ENCODE peak calls at places on chromosomes 4 and X, in four cellular contexts. One of them, this sample, is unnamed.

GRCh38 chr4:113255628-113256027 is 206.2 kb downstream of the ANK2 start:
- ATAC-seq in right cardiac atrium: no peak
- ATAC-seq in aorta: no peak
- ATAC-seq in right lobe of liver: no peak
- ATAC-seq in this sample: no peak

GRCh38 chrX:69428216-69428615 is 75.9 kb upstream of the NALF2 start:
- ATAC-seq in right cardiac atrium: no peak
- ATAC-seq in aorta: no peak
- ATAC-seq in right lobe of liver: no peak
- ATAC-seq in this sample: no peak

GRCh38 chr4:181959121-181959520 is 284.1 kb upstream of the TENM3 start:
- ATAC-seq in right cardiac atrium: no peak
- ATAC-seq in aorta: no peak
- ATAC-seq in right lobe of liver: no peak
- ATAC-seq in this sample: no peak

GRCh38 chr4:878796-879729 is 53.1 kb downstream of the GAK start:
- ATAC-seq in right cardiac atrium: no peak
- ATAC-seq in aorta: no peak
- ATAC-seq in right lobe of liver: no peak
- ATAC-seq in this sample: no peak

GRCh38 chr4:152109585-152110509 is 349.0 kb upstream of the GATB start:
- ATAC-seq in right cardiac atrium: peak; percentile 55
- ATAC-seq in aorta: no peak
- ATAC-seq in right lobe of liver: peak; percentile 66
- ATAC-seq in this sample: no peak

GRCh38 chrX:50876551-50876950 is 34.0 kb upstream of the BMP15 start:
- ATAC-seq in right cardiac atrium: no peak
- ATAC-seq in aorta: no peak
- ATAC-seq in right lobe of liver: no peak
- ATAC-seq in this sample: no peak

GRCh38 chr4:128385683-128386304 is 98.2 kb upstream of the PGRMC2 start:
- ATAC-seq in right cardiac atrium: peak; percentile 55
- ATAC-seq in aorta: peak; percentile 44
- ATAC-seq in right lobe of liver: peak; percentile 68
- ATAC-seq in this sample: peak; percentile 59

GRCh38 chr4:80070880-80071620 is 2.0 kb downstream of the ANTXR2 start:
- ATAC-seq in right cardiac atrium: no peak
- ATAC-seq in aorta: no peak
- ATAC-seq in right lobe of liver: peak; percentile 46
- ATAC-seq in this sample: no peak

GRCh38 chrX:45479835-45480422 is 279.3 kb upstream of the DIPK2B start:
- ATAC-seq in right cardiac atrium: no peak
- ATAC-seq in aorta: no peak
- ATAC-seq in right lobe of liver: no peak
- ATAC-seq in this sample: no peak

GRCh38 chrX:124033821-124034220 is 72.3 kb downstream of the STAG2 start:
- ATAC-seq in right cardiac atrium: no peak
- ATAC-seq in aorta: no peak
- ATAC-seq in right lobe of liver: no peak
- ATAC-seq in this sample: no peak

GRCh38 chr4:150970685-150971151 is 44.4 kb downstream of the LRBA start:
- ATAC-seq in right cardiac atrium: no peak
- ATAC-seq in aorta: no peak
- ATAC-seq in right lobe of liver: no peak
- ATAC-seq in this sample: no peak